ENCODE peak calls at places on chromosomes 6 and 20, in four cellular contexts. U, B, L and V are unnamed samples.

GRCh38 chr6:24949020-24949569 is 13.3 kb upstream of the RIPOR2 start:
- DNase-seq in U (no peak), B (no peak), L (no peak), V (peak; percentile 96)

GRCh38 chr6:387293-387694 is 4.3 kb upstream of the IRF4 start:
- DNase-seq in U (no peak), B (no peak), L (no peak), V (no peak)

GRCh38 chr6:132063204-132063603 is 112.0 kb upstream of the CCN2 start:
- DNase-seq in U (no peak), B (no peak), L (no peak), V (no peak)

GRCh38 chr20:59560588-59561227 is 43.6 kb upstream of the PHACTR3 start:
- DNase-seq in U (peak; percentile 46), B (no peak), L (peak; percentile 74), V (no peak)

GRCh38 chr20:63321148-63321831 is 28.3 kb downstream of the COL20A1 start:
- DNase-seq in U (no peak), B (no peak), L (no peak), V (no peak)

GRCh38 chr20:32752458-32753250 is 9.4 kb upstream of the COMMD7 start:
- DNase-seq in U (no peak), B (no peak), L (peak; percentile 85), V (no peak)

GRCh38 chr6:34143884-34144580 is 1.9 kb downstream of the GRM4 start:
- DNase-seq in U (peak; percentile 24), B (peak; percentile 87), L (peak; percentile 90), V (no peak)

GRCh38 chr6:145153495-145153894 is 581.8 kb downstream of the EPM2A start:
- DNase-seq in U (no peak), B (no peak), L (no peak), V (no peak)

GRCh38 chr6:158774734-158775449 is 44.3 kb downstream of the EZR start:
- DNase-seq in U (no peak), B (no peak), L (no peak), V (no peak)

GRCh38 chr20:63737940-63738686 is 1.5 kb upstream of the SLC2A4RG start:
- DNase-seq in U (peak; percentile 90), B (peak; percentile 42), L (peak; percentile 29), V (no peak)

GRCh38 chr6:33710296-33711121 is 991 bp downstream of the UQCC2 start:
- DNase-seq in U (peak; percentile 31), B (no peak), L (peak; percentile 36), V (no peak)

GRCh38 chr6:93549868-93550267 is 130.5 kb upstream of the EPHA7 start:
- DNase-seq in U (no peak), B (no peak), L (no peak), V (no peak)

GRCh38 chr6:52162940-52163908 is 23.0 kb upstream of the IL17A start:
- DNase-seq in U (peak; percentile 53), B (no peak), L (no peak), V (no peak)

GRCh38 chr20:50337521-50338466 is 147.2 kb downstream of the CEBPB start:
- DNase-seq in U (no peak), B (no peak), L (no peak), V (no peak)

GRCh38 chr6:137491478-137491877 is 2.7 kb downstream of the OLIG3 start:
- DNase-seq in U (no peak), B (no peak), L (no peak), V (no peak)

GRCh38 chr6:168332020-168332419 is 12.4 kb upstream of the DACT2 start:
- DNase-seq in U (no peak), B (no peak), L (no peak), V (no peak)

GRCh38 chr6:10745116-10745515 is 2.5 kb upstream of the TMEM14B start:
- DNase-seq in U (no peak), B (no peak), L (no peak), V (no peak)

GRCh38 chr6:142696689-142697088 is 248.3 kb downstream of the HIVEP2 start:
- DNase-seq in U (no peak), B (no peak), L (no peak), V (no peak)

GRCh38 chr6:110255356-110255755 is 75.1 kb downstream of the CDC40 start:
- DNase-seq in U (no peak), B (peak; percentile 63), L (no peak), V (no peak)

GRCh38 chr20:49278817-49279676 is 1.2 kb upstream of the ZNFX1 start:
- DNase-seq in U (peak; percentile 52), B (no peak), L (peak; percentile 46), V (no peak)

GRCh38 chr6:89254569-89254968 is 37.4 kb upstream of the GABRR1 start:
- DNase-seq in U (no peak), B (no peak), L (no peak), V (no peak)

GRCh38 chr20:40970218-40970617 is 58.4 kb upstream of the TOP1 start:
- DNase-seq in U (no peak), B (no peak), L (no peak), V (no peak)

GRCh38 chr6:41122373-41122772 is 31.8 kb downstream of the TREML1 start:
- DNase-seq in U (no peak), B (no peak), L (no peak), V (no peak)

GRCh38 chr6:157272866-157273755 is 50.2 kb downstream of the TMEM242 start:
- DNase-seq in U (peak; percentile 48), B (peak; percentile 37), L (peak; percentile 44), V (no peak)
- TF ChIP-seq TCF7 in U (no peak), B (no peak), L (no peak), V (no peak)

DNA sequence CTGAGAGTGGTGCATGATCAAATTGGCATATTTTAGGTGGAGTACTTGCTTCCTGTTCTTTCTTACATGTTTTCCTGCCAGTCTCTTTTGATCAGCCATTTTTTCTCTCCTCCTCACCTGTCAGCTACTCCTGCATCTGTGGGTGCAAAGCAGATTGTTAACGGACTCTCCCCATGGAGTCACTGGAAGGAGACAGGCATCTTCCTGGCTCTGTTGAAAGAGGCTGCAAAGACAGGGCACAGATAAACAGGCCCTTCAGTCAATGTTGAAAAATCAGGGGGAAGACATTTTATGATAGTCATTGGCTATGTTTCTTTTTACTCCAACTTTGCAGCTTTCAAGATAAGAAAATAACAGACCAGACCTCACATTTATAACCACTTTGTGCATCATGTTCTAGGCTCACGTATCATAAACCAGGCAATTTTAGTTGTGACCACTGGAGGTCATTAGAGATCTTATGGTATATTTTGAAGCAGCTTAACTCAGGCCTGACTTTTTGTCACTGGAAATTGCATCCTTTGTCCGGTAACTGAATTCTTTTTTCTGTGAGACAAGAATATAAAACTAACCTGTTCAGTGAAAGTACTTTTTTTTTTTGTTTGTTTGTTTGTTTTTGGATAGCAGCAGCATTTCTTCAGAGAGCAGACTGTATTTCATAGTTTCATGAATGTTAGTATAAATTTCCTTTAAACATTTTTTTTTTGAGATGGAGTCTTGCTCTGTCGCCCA is 20.1 kb downstream of the ECT2L start:
- DNase-seq in U (peak; percentile 70), B (no peak), L (peak; percentile 37), V (no peak)
- TF ChIP-seq CBFB in U (no peak), B (no peak), L (no peak), V (no peak)

GRCh38 chr6:7135755-7136154 is 28.0 kb downstream of the RREB1 start:
- DNase-seq in U (no peak), B (no peak), L (peak; percentile 50), V (no peak)

GRCh38 chr6:7136859-7137334 is 29.1 kb downstream of the RREB1 start:
- DNase-seq in U (no peak), B (no peak), L (peak; percentile 38), V (peak; percentile 81)

GRCh38 chr6:7138921-7139358 is 31.2 kb downstream of the RREB1 start:
- DNase-seq in U (peak; percentile 98), B (peak; percentile 36), L (no peak), V (no peak)

GRCh38 chr6:7138111-7138510 is 30.4 kb downstream of the RREB1 start:
- DNase-seq in U (no peak), B (no peak), L (no peak), V (no peak)

GRCh38 chr6:7137335-7138106 is 29.8 kb downstream of the RREB1 start:
- DNase-seq in U (no peak), B (no peak), L (peak; percentile 53), V (no peak)
- TF ChIP-seq TCF7 in U (no peak), B (no peak), L (no peak), V (no peak)

GRCh38 chr20:46802696-46803445 is 91.8 kb upstream of the EYA2 start:
- DNase-seq in U (no peak), B (no peak), L (no peak), V (no peak)

GRCh38 chr20:46801003-46801702 is 91.7 kb downstream of the SLC2A10 start:
- DNase-seq in U (peak; percentile 27), B (no peak), L (no peak), V (no peak)

GRCh38 chr20:46799781-46800180 is 90.3 kb downstream of the SLC2A10 start:
- DNase-seq in U (no peak), B (no peak), L (no peak), V (no peak)

GRCh38 chr20:46798430-46798829 is 89.0 kb downstream of the SLC2A10 start:
- DNase-seq in U (no peak), B (no peak), L (no peak), V (no peak)

DNA sequence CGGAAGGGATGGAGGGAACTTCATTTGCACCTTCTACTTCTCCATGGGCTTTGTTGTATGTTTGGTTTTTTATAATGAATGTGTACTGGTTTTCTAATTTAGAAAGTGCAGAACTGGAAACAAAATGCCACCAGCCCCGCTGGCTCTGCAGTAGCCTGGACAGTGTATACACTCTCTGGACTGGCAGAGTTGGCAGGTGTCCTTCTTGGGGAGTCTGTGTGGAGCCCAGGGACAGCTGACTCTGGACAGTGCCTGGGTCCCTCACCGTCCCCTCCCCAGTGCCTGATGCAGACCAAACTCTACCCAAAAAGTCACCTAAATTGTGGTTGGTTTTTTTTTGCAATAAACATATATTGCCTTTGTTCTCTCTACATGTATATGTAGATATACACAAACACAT is 91.0 kb downstream of the SLC2A10 start:
- DNase-seq in U (no peak), B (no peak), L (no peak), V (no peak)
- TF ChIP-seq CBFB in U (no peak), B (no peak), L (no peak), V (no peak)